ENCODE peak calls at places on chromosome 17, in ten cellular contexts. K is NCI-H1105 treated with DMSO at 0.1 percent for 48 hours; U is upper lobe of right lung; T is cardiac muscle cell; G is CD4-positive, alpha-beta memory T cell; M is GM23338; A is T-helper 9 cell; P is fibroblast of villous mesenchyme; F is H9; C is substantia nigra. E is an unnamed sample.

GRCh38 chr17:40158438-40158837 is 18.1 kb downstream of the CASC3 start:
- DNase-seq in G (no peak), K (no peak), M (no peak), C (no peak), F (no peak), A (no peak), U (no peak), T (no peak), P (peak), E (no peak)

GRCh38 chr17:82931696-82932060 is 91.9 kb upstream of the ZNF750 start:
- DNase-seq in T (no peak), M (no peak), A (no peak), U (peak), F (no peak), G (no peak), K (no peak), C (no peak), P (peak), E (no peak)

GRCh38 chr17:36920032-36921000 is 17.0 kb upstream of the LHX1 start:
- DNase-seq in M (no peak), P (no peak), A (no peak), F (peak), G (no peak), C (no peak), T (peak), U (no peak), K (no peak), E (peak)

GRCh38 chr17:44636562-44636961 is 19.7 kb upstream of the MEIOC start:
- DNase-seq in K (peak), A (no peak), C (no peak), G (no peak), M (peak), F (no peak), T (peak), P (peak), U (no peak), E (peak)

GRCh38 chr17:1487939-1488825 is 4.3 kb downstream of the MYO1C start:
- DNase-seq in P (peak), C (peak), M (peak), K (peak), F (peak), A (peak), U (peak), T (peak), G (peak), E (peak)

GRCh38 chr17:13425390-13425789 is 176.3 kb downstream of the HS3ST3A1 start:
- DNase-seq in C (no peak), K (no peak), T (no peak), U (no peak), P (no peak), A (no peak), G (no peak), F (no peak), M (no peak), E (no peak)

GRCh38 chr17:37179893-37180292 is 195.9 kb upstream of the C17orf78 start:
- DNase-seq in T (no peak), F (no peak), C (no peak), P (peak), U (no peak), K (no peak), G (no peak), A (no peak), M (no peak), E (no peak)

GRCh38 chr17:73956595-73957465 is 246.6 kb upstream of the RPL38 start:
- DNase-seq in K (peak), A (peak), M (peak), U (peak), T (peak), F (peak), C (peak), G (peak), P (peak), E (peak)

GRCh38 chr17:7263801-7264078 is 1.5 kb upstream of the CLDN7 start:
- DNase-seq in M (peak), G (no peak), F (no peak), P (no peak), A (no peak), K (no peak), U (no peak), T (no peak), C (no peak), E (peak)